ENCODE peak calls at places on chromosomes 6 and 20, in seven cellular contexts. P is NCI-H526; H is NCI-H69; A is CD8-positive, alpha-beta T cell; Z is NCI-H2081; M is left colon; Y is heart right ventricle. X is an unnamed sample.

GRCh38 chr6:87250019-87250418 is 72.4 kb upstream of the SMIM8 start:
- DNase-seq in P (peak), H (peak), A (no peak), Z (no peak), M (no peak), Y (no peak), X (no peak)

GRCh38 chr6:116616757-116617093 is 446 bp downstream of the RSPH4A start:
- DNase-seq in P (no peak), H (peak), A (peak), Z (no peak), M (no peak), Y (peak), X (no peak)

GRCh38 chr6:109202409-109203264 is 107.3 kb downstream of the CEP57L1 start:
- DNase-seq in P (no peak), H (no peak), A (no peak), Z (no peak), M (no peak), Y (no peak), X (no peak)

GRCh38 chr6:70863343-70863742 is 93.5 kb downstream of the B3GAT2 start:
- DNase-seq in P (no peak), H (peak), A (no peak), Z (no peak), M (no peak), Y (no peak), X (no peak)

GRCh38 chr6:74213995-74214394 is 518.0 kb downstream of the CD109 start:
- DNase-seq in P (no peak), H (no peak), A (no peak), Z (no peak), M (no peak), Y (no peak), X (no peak)

GRCh38 chr6:20840675-20841074 is 306.4 kb downstream of the CDKAL1 start:
- DNase-seq in P (no peak), H (no peak), A (no peak), Z (no peak), M (no peak), Y (no peak), X (no peak)

GRCh38 chr6:16401868-16402267 is 163.5 kb downstream of the GMPR start:
- DNase-seq in P (no peak), H (no peak), A (no peak), Z (no peak), M (no peak), Y (no peak), X (no peak)

GRCh38 chr20:12936524-12936923 is 72.2 kb upstream of the SPTLC3 start:
- DNase-seq in P (no peak), H (no peak), A (no peak), Z (no peak), M (no peak), Y (no peak), X (no peak)

GRCh38 chr6:89819336-89820130 is at the start of gene MDN1:
- DNase-seq in P (peak), H (peak), A (peak), Z (peak), M (peak), Y (peak), X (peak)

GRCh38 chr6:131949615-131949908 is 1.6 kb downstream of the CCN2 start:
- DNase-seq in P (no peak), H (no peak), A (no peak), Z (no peak), M (no peak), Y (no peak), X (no peak)

GRCh38 chr6:105161411-105161810 is 18.4 kb downstream of the POPDC3 start:
- DNase-seq in P (no peak), H (no peak), A (no peak), Z (no peak), M (no peak), Y (no peak), X (no peak)

X was measured in right atrium auricular region.